ENCODE peak calls at places on chromosome 4, in nine cellular contexts. C is fibroblast of mammary gland, A is left ventricle myocardium inferior, P is endothelial cell, M is GM23338, Y is psoas muscle, J is body of pancreas, X is fibroblast of lung, V is SK-N-SH. R is an unnamed sample.

GRCh38 chr4:4555916-4556315 is 14.1 kb upstream of the STX18 start:
- DNase-seq in C (peak), A (no peak), P (no peak), M (peak), Y (no peak), J (no peak), X (peak), V (no peak), R (no peak)

GRCh38 chr4:37685211-37685725 is 908 bp downstream of the RELL1 start:
- DNase-seq in C (peak), A (no peak), P (no peak), M (peak), Y (no peak), J (no peak), X (peak), V (no peak), R (no peak)

GRCh38 chr4:121685257-121685656 is 11.5 kb downstream of the ANXA5 start:
- DNase-seq in C (no peak), A (no peak), P (no peak), M (no peak), Y (no peak), J (no peak), X (peak), V (no peak), R (no peak)

GRCh38 chr4:56301181-56302076 is 85.9 kb downstream of the AASDH start:
- DNase-seq in C (peak), A (peak), P (peak), M (peak), Y (no peak), J (peak), X (peak), V (peak), R (peak)

GRCh38 chr4:119785963-119786362 is 157.4 kb upstream of the PDE5A start:
- DNase-seq in C (peak), A (no peak), P (no peak), M (peak), Y (no peak), J (peak), X (peak), V (no peak), R (no peak)

GRCh38 chr4:176321589-176321988 is 1.8 kb downstream of the SPCS3 start:
- DNase-seq in C (no peak), A (no peak), P (no peak), M (no peak), Y (no peak), J (no peak), X (no peak), V (no peak), R (no peak)

GRCh38 chr4:85747871-85748491 is 273.0 kb downstream of the ARHGAP24 start:
- DNase-seq in C (peak), A (no peak), P (peak), M (peak), Y (no peak), J (peak), X (peak), V (peak), R (no peak)

GRCh38 chr4:138668309-138668708 is 347.3 kb upstream of the NOCT start:
- DNase-seq in C (no peak), A (no peak), P (no peak), M (no peak), Y (no peak), J (no peak), X (no peak), V (no peak), R (no peak)

GRCh38 chr4:169147217-169147616 is 123.5 kb downstream of the SH3RF1 start:
- DNase-seq in C (peak), A (no peak), P (no peak), M (no peak), Y (no peak), J (no peak), X (no peak), V (no peak), R (no peak)

GRCh38 chr4:42348247-42348646 is 49.0 kb upstream of the SHISA3 start:
- DNase-seq in C (peak), A (no peak), P (no peak), M (no peak), Y (no peak), J (no peak), X (no peak), V (no peak), R (no peak)

GRCh38 chr4:75849459-75849858 is 52.8 kb downstream of the PPEF2 start:
- DNase-seq in C (no peak), A (no peak), P (peak), M (peak), Y (no peak), J (no peak), X (no peak), V (no peak), R (no peak)

GRCh38 chr4:108417923-108418322 is 202.5 kb upstream of the RPL34 start:
- DNase-seq in C (peak), A (no peak), P (no peak), M (no peak), Y (no peak), J (no peak), X (no peak), V (no peak), R (no peak)

GRCh38 chr4:152619556-152619955 is 60.2 kb downstream of the TMEM154 start:
- DNase-seq in C (no peak), A (no peak), P (no peak), M (no peak), Y (no peak), J (no peak), X (no peak), V (no peak), R (no peak)

GRCh38 chr4:72971572-72971971 is 97.9 kb downstream of the COX18 start:
- DNase-seq in C (peak), A (no peak), P (no peak), M (no peak), Y (no peak), J (no peak), X (peak), V (no peak), R (no peak)

GRCh38 chr4:189117426-189117825 is 823.2 kb upstream of the FRG1 start:
- DNase-seq in C (peak), A (no peak), P (peak), M (peak), Y (no peak), J (no peak), X (no peak), V (no peak), R (no peak)

DNA sequence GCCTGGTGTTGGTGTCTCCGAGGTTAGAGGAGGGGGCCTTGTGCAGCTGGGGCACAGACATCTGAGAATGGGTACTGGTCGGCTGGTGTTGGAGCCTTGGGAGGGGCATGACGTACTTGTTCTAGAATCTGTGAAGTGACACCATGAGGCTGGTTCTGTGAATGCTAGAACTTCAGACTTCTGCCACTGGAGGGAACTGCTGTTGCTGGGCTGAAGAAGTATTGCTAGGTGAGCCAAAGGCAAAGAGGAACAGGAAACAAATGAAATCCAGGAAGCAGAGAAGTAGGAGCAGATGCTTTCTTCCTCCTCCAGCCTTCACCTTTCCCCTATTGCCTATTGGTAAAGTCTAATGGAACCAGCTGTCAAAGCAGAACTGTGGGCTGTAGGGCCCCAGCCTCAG is 120.9 kb upstream of the DDIT4L start:
- DNase-seq in C (no peak), A (no peak), P (peak), M (peak), Y (no peak), J (no peak), X (no peak), V (no peak), R (no peak)
- TF ChIP-seq CTCF in C (peak), A (no peak), P (no peak), M (peak), Y (peak), J (no peak), X (no peak), V (peak), R (no peak)

DNA sequence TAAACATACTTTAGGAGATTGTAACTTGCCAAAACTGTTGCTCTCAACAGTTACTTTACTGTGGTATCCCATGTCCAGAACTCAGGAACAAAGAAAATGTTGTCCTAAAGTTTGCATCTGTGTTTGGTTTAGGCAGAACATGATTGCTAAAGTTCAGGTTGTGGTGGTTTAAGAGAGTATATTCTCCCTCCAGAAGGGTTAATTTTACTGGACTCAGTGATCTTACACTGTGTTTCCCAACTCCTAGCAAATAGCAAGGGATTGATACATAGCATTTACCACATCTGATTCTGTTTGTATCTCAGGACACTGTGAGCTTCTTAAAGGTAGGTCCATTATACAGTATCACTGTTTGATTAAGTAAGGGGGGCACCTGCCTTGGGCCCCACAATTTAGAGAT is 13.3 kb upstream of the DCK start:
- DNase-seq in C (no peak), A (no peak), P (no peak), M (no peak), Y (no peak), J (no peak), X (no peak), V (no peak), R (no peak)
- TF ChIP-seq CTCF in C (no peak), A (no peak), P (no peak), M (no peak), Y (no peak), J (no peak), X (no peak), V (no peak), R (no peak)

DNA sequence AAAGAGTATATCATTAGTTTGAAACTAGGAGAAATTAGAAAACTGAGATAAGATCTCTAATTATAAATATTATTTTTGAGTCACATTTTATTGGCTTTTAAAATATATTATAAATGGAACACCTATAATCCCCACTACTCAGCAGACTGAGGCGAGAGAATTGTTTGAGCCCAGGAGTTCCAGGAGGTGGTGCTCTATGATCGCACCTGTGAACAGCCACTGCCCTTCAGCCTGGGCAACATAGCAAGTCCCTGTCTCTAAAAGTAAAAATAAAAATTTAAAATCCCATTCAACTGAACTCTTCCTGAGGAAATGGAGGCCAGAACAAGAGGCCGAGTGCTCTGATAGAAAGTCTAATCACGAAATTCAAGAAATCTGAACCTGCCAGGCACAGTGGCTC is 6.3 kb upstream of the C4orf36 start:
- DNase-seq in C (no peak), A (no peak), P (no peak), M (peak), Y (no peak), J (no peak), X (no peak), V (no peak), R (no peak)
- TF ChIP-seq CTCF in C (peak), A (peak), P (no peak), M (peak), Y (peak), J (no peak), X (no peak), V (peak), R (no peak)

DNA sequence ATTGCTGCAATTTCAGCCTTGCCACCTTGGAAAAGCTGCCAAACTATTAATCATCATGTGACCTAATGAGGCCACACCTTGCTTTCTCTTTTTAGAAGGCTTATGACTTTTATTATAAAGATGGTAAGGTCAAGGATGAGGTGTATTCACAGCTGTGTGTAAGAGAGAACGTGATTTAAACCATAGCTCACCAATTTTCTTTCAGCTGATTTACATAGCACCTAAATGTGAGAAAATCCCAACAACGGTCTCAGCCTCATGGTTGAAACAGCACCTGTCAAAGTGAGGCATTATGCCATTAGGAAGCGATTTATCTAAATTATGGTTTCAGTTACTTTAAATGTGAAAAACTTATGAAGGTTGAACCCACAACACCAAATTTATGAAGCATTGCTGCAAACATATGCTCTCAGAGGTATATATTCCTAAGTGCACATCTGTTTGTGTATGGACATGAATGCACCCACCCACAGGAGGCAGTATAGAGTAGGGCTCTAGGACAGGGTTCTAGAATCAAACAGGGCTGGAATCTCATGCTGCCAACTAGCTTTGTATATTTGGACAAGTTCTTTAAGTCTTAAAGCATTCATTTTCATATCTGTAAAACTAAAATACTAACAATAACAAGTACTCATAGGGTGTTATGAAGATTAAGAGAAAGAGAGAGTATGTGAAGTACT is 40.7 kb downstream of the ANXA3 start:
- DNase-seq in C (no peak), A (no peak), P (peak), M (peak), Y (no peak), J (no peak), X (no peak), V (peak), R (no peak)
- TF ChIP-seq CTCF in C (peak), A (no peak), P (peak), M (peak), Y (no peak), J (no peak), X (peak), V (peak), R (no peak)

R was measured in glutamatergic neuron.